ENCODE peak calls at places on chromosome X, in eight cellular contexts. One of them, this sample, is unnamed.

GRCh38 chrX:368811-369562 is 17.7 kb downstream of the PPP2R3B start:
- DNase-seq in AML-193: no peak
- DNase-seq in lower lobe of right lung: no peak
- DNase-seq in activated naive CD4-positive, alpha-beta T cell: no peak
- DNase-seq in fibroblast of lung: peak
- DNase-seq in tibial nerve: no peak
- DNase-seq in GM04503: no peak
- DNase-seq in iPS DF 19.7: no peak
- DNase-seq in this sample: peak

GRCh38 chrX:21996872-21997271 is 35.3 kb upstream of the PHEX start:
- DNase-seq in GM04503: peak
- DNase-seq in tibial nerve: no peak
- DNase-seq in activated naive CD4-positive, alpha-beta T cell: no peak
- DNase-seq in iPS DF 19.7: no peak
- DNase-seq in fibroblast of lung: peak
- DNase-seq in AML-193: peak
- DNase-seq in lower lobe of right lung: no peak
- DNase-seq in this sample: no peak

GRCh38 chrX:102976290-102976689 is 39.2 kb downstream of the RAB40AL start:
- DNase-seq in lower lobe of right lung: no peak
- DNase-seq in iPS DF 19.7: no peak
- DNase-seq in AML-193: peak
- DNase-seq in activated naive CD4-positive, alpha-beta T cell: no peak
- DNase-seq in tibial nerve: no peak
- DNase-seq in GM04503: no peak
- DNase-seq in fibroblast of lung: peak
- DNase-seq in this sample: no peak

GRCh38 chrX:150291014-150291413 is 72.1 kb upstream of the MAMLD1 start:
- DNase-seq in fibroblast of lung: no peak
- DNase-seq in GM04503: no peak
- DNase-seq in AML-193: no peak
- DNase-seq in lower lobe of right lung: no peak
- DNase-seq in tibial nerve: no peak
- DNase-seq in activated naive CD4-positive, alpha-beta T cell: no peak
- DNase-seq in iPS DF 19.7: no peak
- DNase-seq in this sample: no peak

GRCh38 chrX:108439434-108439883 is at the start of gene COL4A5:
- DNase-seq in iPS DF 19.7: peak
- DNase-seq in activated naive CD4-positive, alpha-beta T cell: no peak
- DNase-seq in GM04503: no peak
- DNase-seq in tibial nerve: no peak
- DNase-seq in fibroblast of lung: peak
- DNase-seq in lower lobe of right lung: peak
- DNase-seq in AML-193: no peak
- DNase-seq in this sample: peak

GRCh38 chrX:9875801-9876200 is 89.6 kb downstream of the SHROOM2 start:
- DNase-seq in GM04503: no peak
- DNase-seq in iPS DF 19.7: no peak
- DNase-seq in activated naive CD4-positive, alpha-beta T cell: no peak
- DNase-seq in tibial nerve: no peak
- DNase-seq in fibroblast of lung: no peak
- DNase-seq in lower lobe of right lung: no peak
- DNase-seq in AML-193: no peak
- DNase-seq in this sample: no peak

GRCh38 chrX:63784346-63784901 is 590 bp downstream of the ARHGEF9 start:
- DNase-seq in GM04503: no peak
- DNase-seq in AML-193: no peak
- DNase-seq in fibroblast of lung: no peak
- DNase-seq in activated naive CD4-positive, alpha-beta T cell: no peak
- DNase-seq in tibial nerve: no peak
- DNase-seq in lower lobe of right lung: no peak
- DNase-seq in iPS DF 19.7: no peak
- DNase-seq in this sample: peak

GRCh38 chrX:12824944-12825343 is 33.7 kb downstream of the PRPS2 start:
- DNase-seq in iPS DF 19.7: no peak
- DNase-seq in fibroblast of lung: no peak
- DNase-seq in GM04503: no peak
- DNase-seq in tibial nerve: no peak
- DNase-seq in lower lobe of right lung: no peak
- DNase-seq in activated naive CD4-positive, alpha-beta T cell: no peak
- DNase-seq in AML-193: no peak
- DNase-seq in this sample: no peak

GRCh38 chrX:67700607-67701006 is 156.8 kb downstream of the AR start:
- DNase-seq in iPS DF 19.7: no peak
- DNase-seq in lower lobe of right lung: no peak
- DNase-seq in activated naive CD4-positive, alpha-beta T cell: no peak
- DNase-seq in tibial nerve: no peak
- DNase-seq in AML-193: no peak
- DNase-seq in GM04503: no peak
- DNase-seq in fibroblast of lung: no peak
- DNase-seq in this sample: no peak

GRCh38 chrX:124386401-124386800 is 40.0 kb downstream of the SH2D1A start:
- DNase-seq in tibial nerve: no peak
- DNase-seq in iPS DF 19.7: no peak
- DNase-seq in AML-193: no peak
- DNase-seq in activated naive CD4-positive, alpha-beta T cell: no peak
- DNase-seq in GM04503: no peak
- DNase-seq in fibroblast of lung: no peak
- DNase-seq in lower lobe of right lung: no peak
- DNase-seq in this sample: no peak

GRCh38 chrX:77087529-77088169 is 359.5 kb upstream of the FGF16 start:
- DNase-seq in lower lobe of right lung: no peak
- DNase-seq in iPS DF 19.7: no peak
- DNase-seq in tibial nerve: peak
- DNase-seq in fibroblast of lung: peak
- DNase-seq in GM04503: no peak
- DNase-seq in AML-193: no peak
- DNase-seq in activated naive CD4-positive, alpha-beta T cell: no peak
- DNase-seq in this sample: peak

GRCh38 chrX:50812995-50813842 is 775 bp downstream of the SHROOM4 start:
- DNase-seq in iPS DF 19.7: no peak
- DNase-seq in AML-193: no peak
- DNase-seq in activated naive CD4-positive, alpha-beta T cell: no peak
- DNase-seq in fibroblast of lung: peak
- DNase-seq in tibial nerve: no peak
- DNase-seq in lower lobe of right lung: peak
- DNase-seq in GM04503: no peak
- DNase-seq in this sample: peak

GRCh38 chrX:2894885-2895292 is 34.2 kb downstream of the ARSD start:
- DNase-seq in activated naive CD4-positive, alpha-beta T cell: no peak
- DNase-seq in fibroblast of lung: peak
- DNase-seq in iPS DF 19.7: no peak
- DNase-seq in tibial nerve: no peak
- DNase-seq in AML-193: no peak
- DNase-seq in GM04503: peak
- DNase-seq in lower lobe of right lung: no peak
- DNase-seq in this sample: peak

GRCh38 chrX:13897571-13897970 is 80.7 kb upstream of the GPM6B start:
- DNase-seq in tibial nerve: no peak
- DNase-seq in lower lobe of right lung: no peak
- DNase-seq in activated naive CD4-positive, alpha-beta T cell: no peak
- DNase-seq in fibroblast of lung: no peak
- DNase-seq in AML-193: no peak
- DNase-seq in GM04503: no peak
- DNase-seq in iPS DF 19.7: no peak
- DNase-seq in this sample: no peak

GRCh38 chrX:68511255-68511654 is 12.4 kb downstream of the YIPF6 start:
- DNase-seq in tibial nerve: no peak
- DNase-seq in iPS DF 19.7: no peak
- DNase-seq in AML-193: peak
- DNase-seq in GM04503: no peak
- DNase-seq in lower lobe of right lung: no peak
- DNase-seq in activated naive CD4-positive, alpha-beta T cell: no peak
- DNase-seq in fibroblast of lung: peak
- DNase-seq in this sample: peak

GRCh38 chrX:49249616-49250015 is 14.3 kb downstream of the CCDC22 start:
- DNase-seq in fibroblast of lung: no peak
- DNase-seq in activated naive CD4-positive, alpha-beta T cell: no peak
- DNase-seq in AML-193: no peak
- DNase-seq in iPS DF 19.7: no peak
- DNase-seq in tibial nerve: no peak
- DNase-seq in lower lobe of right lung: no peak
- DNase-seq in GM04503: no peak
- DNase-seq in this sample: no peak

GRCh38 chrX:6210230-6210629 is 18.4 kb downstream of the NLGN4X start:
- DNase-seq in iPS DF 19.7: no peak
- DNase-seq in tibial nerve: no peak
- DNase-seq in GM04503: no peak
- DNase-seq in lower lobe of right lung: no peak
- DNase-seq in fibroblast of lung: no peak
- DNase-seq in AML-193: no peak
- DNase-seq in activated naive CD4-positive, alpha-beta T cell: no peak
- DNase-seq in this sample: no peak

GRCh38 chrX:21974011-21974385 is 33.5 kb downstream of the SMS start:
- DNase-seq in activated naive CD4-positive, alpha-beta T cell: no peak
- DNase-seq in iPS DF 19.7: no peak
- DNase-seq in AML-193: no peak
- DNase-seq in fibroblast of lung: peak
- DNase-seq in lower lobe of right lung: no peak
- DNase-seq in tibial nerve: no peak
- DNase-seq in GM04503: no peak
- DNase-seq in this sample: peak